ENCODE peak calls at places on chromosomes 4 and X, in five cellular contexts. P is HepG2, G is K562, J is GM12878, V is H1. Q is an unnamed sample.

GRCh38 chr4:128863314-128864075 is 54.0 kb downstream of the JADE1 start:
- DNase-seq in P (peak), G (peak), V (peak), J (no peak), Q (peak)

GRCh38 chr4:5024673-5025072 is 5.4 kb upstream of the CYTL1 start:
- DNase-seq in V (no peak), J (no peak), P (no peak), G (no peak), Q (no peak)

GRCh38 chr4:69718376-69719293 is 41.8 kb downstream of the SULT1B1 start:
- DNase-seq in P (no peak), J (no peak), G (no peak), V (no peak), Q (no peak)

GRCh38 chr4:39406763-39407583 is at the start of gene KLB:
- DNase-seq in J (no peak), V (no peak), P (peak), G (no peak), Q (peak)

GRCh38 chr4:15451866-15452765 is 17.6 kb upstream of the CC2D2A start:
- DNase-seq in G (no peak), J (no peak), V (no peak), P (no peak), Q (peak)

GRCh38 chr4:142334931-142335330 is 511.2 kb downstream of the INPP4B start:
- DNase-seq in G (no peak), P (no peak), J (no peak), V (no peak), Q (no peak)

GRCh38 chr4:168923526-168924194 is 86.4 kb downstream of the CBR4 start:
- DNase-seq in J (peak), V (peak), P (peak), G (peak), Q (peak)

GRCh38 chrX:1903380-1903935 is 288.6 kb downstream of the ASMT start:
- DNase-seq in V (no peak), J (no peak), P (peak), G (no peak), Q (peak)

GRCh38 chr4:37453004-37453360 is 208.4 kb downstream of the NWD2 start:
- DNase-seq in G (peak), J (peak), P (peak), V (peak), Q (peak)

GRCh38 chrX:46294234-46294633 is 251.0 kb downstream of the ZNF674 start:
- DNase-seq in G (no peak), P (no peak), V (no peak), J (no peak), Q (no peak)

GRCh38 chr4:13534344-13535063 is 9.8 kb downstream of the NKX3-2 start:
- DNase-seq in V (peak), G (no peak), J (no peak), P (no peak), Q (no peak)
- TF ChIP-seq KDM1A in V (no peak), G (no peak), J (no peak), P (no peak), Q (no peak)

DNA sequence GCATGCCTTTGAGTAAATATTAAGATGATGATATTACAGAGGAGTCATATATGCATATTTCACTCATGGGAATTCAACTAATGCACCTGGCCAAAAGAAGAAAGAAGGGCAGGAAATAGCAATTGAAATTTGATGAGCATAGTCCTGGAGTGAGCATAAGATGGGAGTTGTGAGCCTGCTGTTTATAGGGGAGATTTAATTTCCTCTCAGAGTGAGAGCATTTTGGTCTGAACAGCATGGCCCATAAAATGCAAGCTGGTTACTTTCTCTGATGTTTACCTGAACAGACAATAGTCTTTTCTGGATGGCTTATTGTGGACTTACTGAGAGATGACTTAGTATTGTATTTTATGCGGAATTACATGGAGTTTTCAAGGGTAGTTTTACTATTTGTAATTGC is 53.6 kb downstream of the FHIP1A start:
- DNase-seq in J (no peak), P (no peak), G (no peak), V (no peak), Q (no peak)
- TF ChIP-seq KDM1A in J (no peak), P (no peak), G (no peak), V (no peak), Q (no peak)

DNA sequence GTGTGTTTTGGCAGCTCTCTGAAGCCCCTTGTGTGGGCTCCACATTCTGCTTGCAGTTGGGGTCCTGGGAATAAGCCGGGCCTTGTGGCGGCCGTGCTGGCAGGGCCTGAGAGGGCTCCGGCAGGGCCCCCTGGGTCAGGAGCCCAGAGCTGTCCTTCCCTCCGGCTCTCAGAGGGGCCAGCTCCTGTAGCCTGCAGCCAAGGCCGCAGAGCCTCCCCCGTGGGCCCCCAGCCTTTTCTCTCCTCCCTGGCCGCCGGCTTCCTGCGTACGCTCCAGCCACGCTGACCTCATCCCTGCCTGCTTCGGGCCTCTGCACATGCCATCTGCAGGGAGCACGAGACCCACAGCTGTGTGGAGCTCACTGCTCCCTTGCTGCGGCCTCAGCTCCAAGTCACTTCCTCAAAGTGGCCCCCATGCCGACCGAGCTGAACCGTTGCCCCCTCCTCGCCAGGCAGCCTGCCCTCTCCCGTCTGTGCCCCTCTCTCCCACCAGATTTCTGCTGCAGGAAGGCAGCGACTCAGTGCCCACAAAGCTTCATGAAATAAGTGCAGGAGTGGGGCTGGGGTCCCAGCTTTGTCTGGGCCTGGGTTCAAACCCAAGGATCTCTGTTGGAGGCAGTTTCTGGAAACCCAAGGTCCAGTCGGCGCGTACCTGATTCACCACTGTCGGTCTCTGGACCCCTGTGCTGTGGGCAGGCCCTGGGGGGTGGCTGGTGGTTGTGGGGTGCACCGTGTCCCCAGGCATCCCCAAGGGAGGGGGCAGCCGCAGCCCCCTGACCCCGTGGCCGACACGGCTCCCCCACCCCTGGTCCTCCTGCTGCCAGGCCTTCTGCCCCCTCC is 57.1 kb upstream of the NKX1-1 start:
- DNase-seq in G (no peak), P (no peak), V (no peak), J (no peak), Q (no peak)
- TF ChIP-seq KDM1A in G (no peak), P (no peak), V (no peak), J (no peak), Q (no peak)

GRCh38 chr4:10095296-10095991 is 21.2 kb downstream of the WDR1 start:
- DNase-seq in G (no peak), V (no peak), J (no peak), P (no peak), Q (no peak)
- TF ChIP-seq KDM1A in G (no peak), V (no peak), J (no peak), P (no peak), Q (no peak)

Q was measured in A549.